ENCODE peak calls at places on chromosomes 1 and 21, in eight cellular contexts. V is IMR-90, M is adrenal gland, S is neuronal stem cell, X is sigmoid colon, T is right cardiac atrium, E is RWPE1, F is SJCRH30. Z is an unnamed sample.

GRCh38 chr1:240190881-240191385 is 99.2 kb downstream of the FMN2 start:
- DNase-seq in V (peak), M (peak), S (no peak), X (peak), T (no peak), E (peak), F (peak), Z (no peak)

GRCh38 chr1:183218039-183218618 is 32.1 kb downstream of the LAMC2 start:
- DNase-seq in V (peak), M (no peak), S (no peak), X (no peak), T (peak), E (no peak), F (peak), Z (no peak)

GRCh38 chr1:5770981-5771765 is 221.1 kb downstream of the NPHP4 start:
- DNase-seq in V (no peak), M (peak), S (peak), X (no peak), T (peak), E (no peak), F (peak), Z (no peak)

GRCh38 chr1:233614173-233614742 is 352 bp downstream of the KCNK1 start:
- DNase-seq in V (peak), M (no peak), S (peak), X (no peak), T (peak), E (peak), F (no peak), Z (no peak)

GRCh38 chr1:201593200-201593828 is 54.4 kb downstream of the NAV1 start:
- DNase-seq in V (peak), M (peak), S (no peak), X (peak), T (peak), E (peak), F (peak), Z (no peak)

GRCh38 chr1:1344672-1345361 is 4.4 kb downstream of the DVL1 start:
- DNase-seq in V (peak), M (peak), S (no peak), X (no peak), T (no peak), E (peak), F (no peak), Z (no peak)

GRCh38 chr1:27656157-27656893 is 15.7 kb downstream of the IFI6 start:
- DNase-seq in V (peak), M (peak), S (no peak), X (peak), T (peak), E (no peak), F (peak), Z (no peak)

GRCh38 chr1:166133276-166133841 is 33.4 kb downstream of the FAM78B start:
- DNase-seq in V (no peak), M (no peak), S (no peak), X (no peak), T (no peak), E (no peak), F (peak), Z (no peak)

GRCh38 chr21:33412832-33413519 is 9.8 kb downstream of the IFNGR2 start:
- DNase-seq in V (no peak), M (no peak), S (no peak), X (no peak), T (no peak), E (no peak), F (no peak), Z (no peak)

GRCh38 chr1:176717052-176717754 is 254.2 kb downstream of the PAPPA2 start:
- DNase-seq in V (no peak), M (no peak), S (no peak), X (no peak), T (no peak), E (no peak), F (no peak), Z (no peak)

GRCh38 chr1:245411245-245411644 is 256.5 kb downstream of the KIF26B start:
- DNase-seq in V (peak), M (peak), S (no peak), X (no peak), T (no peak), E (no peak), F (no peak), Z (no peak)

GRCh38 chr21:41768371-41769042 is 1.7 kb upstream of the RIPK4 start:
- DNase-seq in V (peak), M (no peak), S (no peak), X (peak), T (no peak), E (peak), F (no peak), Z (no peak)

GRCh38 chr1:32969556-32969955 is 4.9 kb upstream of the RNF19B start:
- DNase-seq in V (no peak), M (no peak), S (no peak), X (no peak), T (no peak), E (no peak), F (no peak), Z (no peak)

GRCh38 chr21:15841856-15842564 is 112.2 kb downstream of the USP25 start:
- DNase-seq in V (peak), M (no peak), S (no peak), X (no peak), T (no peak), E (peak), F (peak), Z (no peak)

GRCh38 chr1:244788493-244789275 is 46.8 kb upstream of the COX20 start:
- DNase-seq in V (no peak), M (no peak), S (no peak), X (no peak), T (no peak), E (no peak), F (no peak), Z (no peak)

GRCh38 chr1:168467452-168467851 is 76.3 kb downstream of the XCL2 start:
- DNase-seq in V (no peak), M (no peak), S (no peak), X (no peak), T (no peak), E (no peak), F (no peak), Z (no peak)

GRCh38 chr21:29487154-29487553 is 188.4 kb downstream of the BACH1 start:
- DNase-seq in V (no peak), M (no peak), S (no peak), X (no peak), T (no peak), E (no peak), F (no peak), Z (no peak)

GRCh38 chr1:62142550-62142949 is 52.1 kb upstream of the L1TD1 start:
- DNase-seq in V (no peak), M (no peak), S (peak), X (no peak), T (no peak), E (no peak), F (no peak), Z (no peak)

GRCh38 chr1:234617986-234618725 is 8.2 kb upstream of the IRF2BP2 start:
- DNase-seq in V (peak), M (no peak), S (peak), X (no peak), T (no peak), E (peak), F (peak), Z (no peak)

GRCh38 chr1:6001992-6002576 is 9.9 kb upstream of the NPHP4 start:
- DNase-seq in V (no peak), M (peak), S (no peak), X (peak), T (peak), E (peak), F (peak), Z (no peak)

GRCh38 chr1:19083081-19083480 is 126.6 kb upstream of the IFFO2 start:
- DNase-seq in V (peak), M (no peak), S (no peak), X (no peak), T (no peak), E (no peak), F (no peak), Z (no peak)

GRCh38 chr1:198601936-198602889 is 36.6 kb upstream of the PTPRC start:
- DNase-seq in V (peak), M (no peak), S (no peak), X (no peak), T (no peak), E (no peak), F (no peak), Z (no peak)

GRCh38 chr1:64505232-64505943 is 35.5 kb downstream of the CACHD1 start:
- DNase-seq in V (no peak), M (peak), S (peak), X (no peak), T (peak), E (no peak), F (peak), Z (no peak)

GRCh38 chr1:44571712-44572571 is 102.3 kb downstream of the TMEM53 start:
- DNase-seq in V (no peak), M (peak), S (no peak), X (no peak), T (no peak), E (peak), F (peak), Z (no peak)

GRCh38 chr1:93678491-93678890 is 3.1 kb downstream of the BCAR3 start:
- DNase-seq in V (peak), M (no peak), S (no peak), X (no peak), T (no peak), E (no peak), F (no peak), Z (no peak)

GRCh38 chr1:66084442-66084841 is 291.7 kb downstream of the PDE4B start:
- DNase-seq in V (no peak), M (no peak), S (no peak), X (no peak), T (no peak), E (no peak), F (no peak), Z (no peak)

GRCh38 chr1:55150880-55151582 is 64.1 kb downstream of the USP24 start:
- DNase-seq in V (no peak), M (no peak), S (no peak), X (no peak), T (no peak), E (no peak), F (no peak), Z (no peak)
- H3K27ac ChIP-seq in V (no peak), M (no peak), S (no peak), X (no peak), T (no peak), E (no peak), F (no peak), Z (no peak)

GRCh38 chr1:67619080-67619479 is 65.9 kb upstream of the GADD45A start:
- DNase-seq in V (no peak), M (no peak), S (no peak), X (no peak), T (no peak), E (no peak), F (no peak), Z (no peak)
- H3K27ac ChIP-seq in V (no peak), M (no peak), S (no peak), X (peak), T (no peak), E (peak), F (no peak), Z (no peak)

GRCh38 chr21:35428041-35428400 is 378.9 kb upstream of the RUNX1 start:
- DNase-seq in V (peak), M (no peak), S (no peak), X (no peak), T (no peak), E (no peak), F (no peak), Z (no peak)
- H3K27ac ChIP-seq in V (no peak), M (no peak), S (no peak), X (peak), T (no peak), E (no peak), F (peak), Z (no peak)

DNA sequence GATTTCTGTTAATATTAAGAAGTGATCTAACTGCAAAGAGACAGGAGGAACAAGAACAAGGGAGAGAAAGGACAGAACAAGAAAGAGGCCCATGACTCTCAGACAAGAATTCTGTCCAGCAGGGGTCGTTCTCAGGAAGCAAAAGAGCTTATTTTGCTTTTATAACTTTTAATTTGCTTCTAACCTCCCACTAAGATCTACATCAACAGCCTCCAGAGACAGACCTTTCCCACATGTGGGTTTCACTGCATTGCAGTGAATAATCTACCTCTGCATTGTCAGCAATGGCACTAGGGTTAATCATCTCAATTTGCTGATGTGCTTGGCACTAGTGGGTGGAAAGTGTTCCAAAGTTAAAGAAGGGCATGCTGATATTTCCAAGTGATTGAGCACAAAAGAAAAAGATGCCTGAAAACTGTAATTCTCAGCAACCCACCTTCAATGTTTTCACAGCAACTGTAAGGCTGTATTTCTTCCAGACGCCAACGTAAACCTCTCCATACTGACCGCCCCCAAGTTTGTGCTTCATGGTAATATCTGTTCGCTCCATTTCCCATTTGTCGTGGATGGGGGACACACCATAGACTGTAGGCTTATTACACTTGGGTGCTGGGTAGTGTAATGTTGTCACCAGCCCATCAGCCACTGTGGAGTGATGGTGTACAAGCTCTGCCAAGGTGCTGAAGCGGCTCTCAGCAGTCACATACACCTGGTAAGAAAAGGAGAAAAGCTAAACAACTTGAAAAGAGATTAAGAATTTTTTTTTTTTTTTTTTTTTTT is 39.5 kb downstream of the TOR3A start:
- DNase-seq in V (peak), M (peak), S (no peak), X (no peak), T (no peak), E (no peak), F (peak), Z (no peak)
- H3K27ac ChIP-seq in V (no peak), M (no peak), S (no peak), X (no peak), T (no peak), E (no peak), F (no peak), Z (no peak)

GRCh38 chr1:151510614-151510956 is 602 bp upstream of the CGN start:
- DNase-seq in V (no peak), M (no peak), S (no peak), X (no peak), T (no peak), E (no peak), F (no peak), Z (no peak)

GRCh38 chr1:151511636-151512215 is 539 bp downstream of the CGN start:
- DNase-seq in V (no peak), M (peak), S (no peak), X (peak), T (no peak), E (peak), F (peak), Z (no peak)

GRCh38 chr1:151510020-151510405 is 1.2 kb upstream of the CGN start:
- DNase-seq in V (no peak), M (no peak), S (no peak), X (peak), T (no peak), E (no peak), F (no peak), Z (no peak)

GRCh38 chr1:151512326-151512725 is 1.1 kb downstream of the CGN start:
- DNase-seq in V (no peak), M (no peak), S (no peak), X (peak), T (no peak), E (no peak), F (no peak), Z (no peak)

GRCh38 chr1:151510957-151511635 is at the start of gene CGN:
- DNase-seq in V (peak), M (peak), S (peak), X (peak), T (peak), E (peak), F (peak), Z (peak)
- H3K27ac ChIP-seq in V (no peak), M (no peak), S (peak), X (peak), T (no peak), E (peak), F (peak), Z (peak)

DNA sequence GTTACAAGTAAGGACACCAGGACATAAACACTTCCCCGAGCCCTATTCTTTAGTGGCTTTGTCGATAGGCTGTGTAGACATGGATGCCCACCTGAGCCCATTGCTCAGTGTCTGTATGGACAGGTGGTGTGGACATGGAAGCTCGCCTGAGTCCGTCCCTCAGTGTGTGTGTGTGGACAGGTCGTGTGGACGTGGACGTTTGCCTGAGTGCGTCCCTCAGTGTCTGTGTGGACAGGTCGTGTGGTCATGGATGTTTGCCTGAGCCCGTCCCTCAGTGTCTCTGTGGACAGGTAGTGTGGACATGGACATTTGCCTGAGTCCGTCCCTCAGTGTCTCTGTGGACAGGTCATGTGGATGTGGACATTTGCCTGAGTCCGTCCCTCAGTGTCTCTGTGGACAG is 38.7 kb upstream of the COL6A2 start:
- DNase-seq in V (no peak), M (no peak), S (no peak), X (peak), T (no peak), E (no peak), F (no peak), Z (no peak)
- H3K27ac ChIP-seq in V (peak), M (no peak), S (no peak), X (peak), T (no peak), E (no peak), F (no peak), Z (no peak)